ENCODE peak calls at places on chromosomes 11 and 22, in four cellular contexts. U is A673; I is pancreas; R is naive thymus-derived CD4-positive, alpha-beta T cell. N is an unnamed sample. For H3K4me1 and H3K9me3, the result is how much of the 10 kb centered on the place peaks cover.

GRCh38 chr22:19748139-19748538 is 12.4 kb upstream of the TBX1 start:
- DNase-seq in R (no peak), I (no peak), U (no peak), N (no peak)

GRCh38 chr11:34050967-34051348 is 573 bp upstream of the CAPRIN1 start:
- DNase-seq in U (no peak), R (no peak), I (no peak), N (no peak)

GRCh38 chr22:36659762-36660509 is 43.6 kb downstream of the CACNG2 start:
- DNase-seq in I (peak), R (no peak), U (peak), N (peak)

GRCh38 chr11:66689661-66690590 is 12.2 kb upstream of the RBM4B start:
- DNase-seq in U (no peak), I (no peak), R (no peak), N (no peak)

GRCh38 chr11:373716-374551 is 4.6 kb downstream of the B4GALNT4 start:
- DNase-seq in R (no peak), I (peak), U (no peak), N (peak)

GRCh38 chr11:57310630-57311086 is 14.1 kb downstream of the TNKS1BP1 start:
- DNase-seq in R (no peak), I (no peak), U (no peak), N (no peak)

GRCh38 chr22:26550498-26551033 is 38.3 kb upstream of the TFIP11 start:
- DNase-seq in R (no peak), U (no peak), I (peak), N (peak)

GRCh38 chr11:2508793-2509192 is 64.0 kb downstream of the KCNQ1 start:
- DNase-seq in I (peak), R (no peak), U (no peak), N (no peak)

GRCh38 chr11:132357811-132358572 is 987.6 kb downstream of the NTM start:
- DNase-seq in U (no peak), I (no peak), R (no peak), N (no peak)

GRCh38 chr11:17221968-17222367 is 14.2 kb upstream of the PIK3C2A start:
- DNase-seq in I (no peak), U (no peak), R (no peak), N (no peak)

GRCh38 chr22:23068096-23068831 is 2.1 kb upstream of the GNAZ start:
- DNase-seq in I (peak), R (no peak), U (no peak), N (no peak)

GRCh38 chr11:128555606-128556005 is 31.8 kb downstream of the ETS1 start:
- DNase-seq in R (no peak), U (peak), I (no peak), N (peak)

GRCh38 chr11:954392-955144 is 28.9 kb downstream of the AP2A2 start:
- DNase-seq in R (no peak), I (no peak), U (no peak), N (no peak)

DNA sequence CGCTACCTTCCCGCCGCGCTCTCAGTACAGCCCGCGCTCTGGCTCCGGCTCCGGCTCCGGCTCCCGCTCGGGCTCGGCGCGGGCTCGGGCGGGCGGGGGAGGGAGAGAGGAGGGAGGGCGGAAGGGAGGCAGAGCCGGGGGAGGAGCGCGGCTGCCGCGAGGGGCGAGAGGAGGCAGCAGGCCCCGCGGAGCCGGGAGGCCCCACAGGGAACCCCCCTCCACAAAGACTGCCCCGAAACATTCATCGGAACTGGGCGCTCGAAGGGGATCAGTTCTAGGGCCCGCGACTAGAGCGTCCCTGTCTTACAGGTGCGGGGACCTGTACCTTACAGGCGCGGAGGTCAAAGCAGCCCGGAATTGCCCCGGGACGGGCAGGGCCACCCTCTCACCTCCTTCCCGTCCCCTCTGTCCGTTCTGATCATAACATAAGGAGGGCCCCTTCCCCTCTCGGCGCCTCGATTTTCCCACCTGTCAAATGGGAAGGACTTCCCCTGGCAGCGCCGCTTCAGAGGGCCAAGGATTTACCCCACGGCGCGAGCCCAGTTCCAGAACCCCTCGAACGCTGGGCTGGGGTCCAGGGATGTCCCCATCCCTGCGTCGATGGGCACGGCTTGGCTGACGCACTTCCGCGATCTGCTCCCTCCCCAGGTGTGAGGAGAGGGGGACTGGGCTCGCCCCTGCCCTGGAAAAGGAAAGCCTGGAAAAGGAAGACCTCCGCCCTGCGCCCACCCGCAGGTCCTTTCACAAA is at the start of gene SHISA8:
- DNase-seq in R (peak), I (no peak), U (peak), N (peak)
- H3K4me3 ChIP-seq in R (peak), I (no peak), U (peak), N (peak)

DNA sequence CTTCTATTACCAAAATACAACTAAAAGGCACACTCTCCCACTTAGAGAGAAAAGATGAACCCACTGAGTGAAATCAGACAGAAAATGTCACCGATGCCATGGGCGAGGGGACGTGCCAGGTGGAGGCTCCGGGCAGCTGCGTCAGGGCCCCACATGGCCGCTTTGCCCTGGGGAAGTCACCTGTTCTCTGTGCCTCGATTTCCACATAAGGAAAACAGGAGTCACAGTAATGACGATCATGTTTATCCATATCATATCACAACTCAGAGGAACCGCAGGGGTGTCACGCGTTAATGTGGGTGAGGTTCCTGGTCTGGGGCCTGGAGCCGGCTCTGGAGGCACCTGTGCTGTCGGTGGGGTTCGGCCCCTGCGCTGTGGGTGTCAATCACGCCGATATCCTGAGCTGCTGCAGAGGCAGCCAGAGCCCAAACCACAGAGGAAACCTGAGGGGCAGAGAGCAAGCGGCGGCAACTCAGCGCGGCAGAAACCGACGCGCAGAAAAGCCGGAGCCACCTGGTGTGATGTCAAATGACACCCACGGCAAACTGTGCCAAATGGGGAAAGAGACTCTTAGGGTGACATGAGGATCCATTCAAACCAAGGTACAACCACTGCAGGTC is 243.7 kb downstream of the BRD1 start:
- DNase-seq in I (no peak), R (peak), U (no peak), N (no peak)
- H3K4me1 ChIP-seq in I (under half), R (under half), U (under half), N (under half)

GRCh38 chr22:30970356-30970746 is 1.3 kb downstream of the TUG1 start:
- DNase-seq in U (no peak), I (no peak), R (no peak), N (no peak)
- H3K9me3 ChIP-seq in U (half or more), I (under half), R (under half), N (under half)

GRCh38 chr11:64642418-64642735 is 51.4 kb downstream of the SLC22A12 start:
- DNase-seq in U (no peak), R (no peak), I (no peak), N (peak)
- H3K4me3 ChIP-seq in U (peak), R (no peak), I (no peak), N (peak)

DNA sequence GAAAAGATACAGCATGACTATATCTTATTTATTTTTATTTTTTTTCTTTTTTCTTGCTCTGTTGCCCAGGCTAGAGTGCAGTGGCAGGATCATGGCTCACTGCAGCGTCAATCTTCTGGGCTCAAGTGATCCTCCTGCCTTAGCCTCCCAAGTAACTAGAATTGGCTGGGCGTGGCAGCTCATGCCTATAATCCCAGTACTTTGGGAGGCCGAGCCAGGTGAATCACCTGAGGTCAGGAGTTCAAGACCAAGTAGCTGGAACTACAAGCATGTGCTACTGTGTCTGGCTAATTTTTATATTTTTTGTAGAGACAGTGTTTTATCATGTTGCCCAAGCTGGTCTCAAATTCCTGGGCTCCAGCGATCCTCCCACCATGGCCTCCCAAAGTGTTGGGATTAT is 28.3 kb upstream of the CCDC134 start:
- DNase-seq in U (no peak), R (no peak), I (no peak), N (no peak)
- H3K4me1 ChIP-seq in U (under half), R (under half), I (under half), N (under half)

N was measured in right cardiac atrium.